ENCODE peak calls at places on chromosome 4, in nine cellular contexts. E is heart left ventricle, U is astrocyte of the cerebellum, X is mesothelial cell of epicardium, T is glutamatergic neuron, A is WTC11, F is OCI-LY7, O is MM.1S, J is lower leg skin. C is an unnamed sample.

GRCh38 chr4:4875147-4875546 is 15.7 kb downstream of the MSX1 start:
- DNase-seq in A (no peak), O (no peak), T (no peak), J (peak; percentile 80), E (no peak), U (no peak), X (no peak), F (no peak), C (no peak)

GRCh38 chr4:10344824-10345223 is 112.4 kb downstream of the ZNF518B start:
- DNase-seq in F (no peak), O (no peak), U (no peak), J (no peak), A (no peak), E (no peak), T (no peak), X (no peak), C (no peak)

GRCh38 chr4:15414601-15415091 is 13.2 kb upstream of the C1QTNF7 start:
- DNase-seq in O (no peak), E (no peak), F (no peak), X (no peak), T (no peak), U (no peak), J (no peak), A (no peak), C (no peak)

GRCh38 chr4:41148292-41148691 is 66.0 kb downstream of the APBB2 start:
- DNase-seq in A (no peak), F (no peak), E (no peak), J (no peak), X (no peak), U (no peak), O (no peak), T (no peak), C (no peak)

GRCh38 chr4:107906458-107907100 is 24.8 kb upstream of the CYP2U1 start:
- DNase-seq in E (no peak), O (no peak), X (no peak), U (no peak), T (no peak), J (no peak), A (no peak), F (no peak), C (no peak)

GRCh38 chr4:124061413-124061812 is 651.1 kb downstream of the ANKRD50 start:
- DNase-seq in E (no peak), T (no peak), X (no peak), F (no peak), J (no peak), A (no peak), O (no peak), U (peak; percentile 94), C (no peak)

GRCh38 chr4:108492816-108493595 is 127.4 kb upstream of the RPL34 start:
- DNase-seq in E (no peak), T (peak; percentile 25), J (no peak), F (peak; percentile 39), X (no peak), U (no peak), A (peak; percentile 81), O (peak; percentile 73), C (no peak)

GRCh38 chr4:152975615-152976465 is 39.7 kb downstream of the FHDC1 start:
- DNase-seq in X (no peak), T (no peak), J (peak; percentile 78), E (no peak), F (no peak), A (no peak), U (no peak), O (no peak), C (no peak)

GRCh38 chr4:123603165-123603564 is 206.6 kb downstream of the SPRY1 start:
- DNase-seq in T (no peak), A (no peak), U (no peak), J (no peak), F (no peak), E (no peak), O (no peak), X (no peak), C (no peak)

GRCh38 chr4:43757147-43757546 is 691.5 kb downstream of the KCTD8 start:
- DNase-seq in A (no peak), O (no peak), F (no peak), U (no peak), X (no peak), T (no peak), E (no peak), J (no peak), C (no peak)

GRCh38 chr4:170071196-170071595 is 18.6 kb downstream of the AADAT start:
- DNase-seq in X (no peak), T (no peak), A (no peak), J (no peak), U (no peak), F (no peak), E (no peak), O (no peak), C (no peak)

GRCh38 chr4:41438564-41438963 is 99.4 kb upstream of the LIMCH1 start:
- DNase-seq in X (no peak), U (no peak), A (no peak), J (no peak), O (no peak), T (no peak), F (no peak), E (no peak), C (no peak)

DNA sequence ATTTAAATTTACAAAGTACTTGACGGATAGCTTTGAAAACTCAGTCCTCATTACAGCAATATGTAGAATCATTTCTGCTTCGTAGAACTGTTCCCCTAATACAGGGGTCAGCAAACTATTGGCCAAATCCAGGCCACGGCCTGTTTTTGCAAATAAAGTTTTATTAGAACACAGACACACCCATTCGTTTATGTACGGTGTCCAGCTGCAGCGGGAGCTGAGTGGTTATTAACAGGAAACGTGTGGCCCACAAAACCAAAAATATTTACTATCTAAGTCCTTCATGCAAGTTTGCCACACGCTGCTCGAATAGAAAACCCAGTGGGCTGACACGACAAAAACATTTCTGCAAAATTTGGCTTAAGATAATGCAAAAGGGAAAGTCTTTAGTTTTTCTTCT is 146.5 kb downstream of the AFAP1 start:
- DNase-seq in E (no peak), U (no peak), A (no peak), F (no peak), X (no peak), O (peak; percentile 67), T (no peak), J (no peak), C (no peak)
- TF ChIP-seq CTCF in E (no peak), U (no peak), A (no peak), F (no peak), X (no peak), O (no peak), T (no peak), J (no peak), C (no peak)

DNA sequence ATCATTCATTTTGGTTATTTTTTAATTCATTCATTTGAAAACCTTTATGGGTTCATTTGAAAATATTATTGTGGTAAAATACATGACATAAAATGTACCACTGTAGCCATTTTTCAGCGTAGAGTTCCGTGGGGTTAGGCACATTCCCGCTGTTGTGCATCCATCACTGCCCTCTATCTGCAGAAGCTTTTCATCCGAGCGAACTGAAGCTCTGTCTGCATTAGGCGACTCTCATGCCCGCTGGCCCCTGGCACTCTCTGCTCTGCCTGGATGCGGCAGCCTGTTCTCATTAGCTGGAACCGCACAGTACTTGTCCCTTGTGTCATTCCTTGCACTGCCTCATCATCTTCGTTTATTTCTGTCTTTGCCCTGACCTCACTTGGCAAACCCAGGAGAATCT is 17.5 kb downstream of the CFAP99 start:
- DNase-seq in O (no peak), E (no peak), X (no peak), A (no peak), J (no peak), U (no peak), T (no peak), F (no peak), C (no peak)
- TF ChIP-seq CTCF in O (no peak), E (no peak), X (no peak), A (no peak), J (no peak), U (peak; percentile 42), T (no peak), F (peak; percentile 13), C (no peak)

GRCh38 chr4:25378130-25378743 is 1.2 kb downstream of the ANAPC4 start:
- DNase-seq in O (peak; percentile 13), J (no peak), F (peak; percentile 19), U (no peak), X (no peak), T (no peak), E (no peak), A (no peak), C (no peak)

GRCh38 chr4:25377572-25377882 is 464 bp downstream of the ANAPC4 start:
- DNase-seq in U (no peak), A (no peak), J (no peak), F (no peak), O (peak; percentile 26), T (no peak), E (no peak), X (no peak), C (peak; percentile 18)

GRCh38 chr4:25379591-25379990 is 2.5 kb downstream of the ANAPC4 start:
- DNase-seq in J (no peak), E (no peak), O (no peak), U (no peak), F (no peak), A (no peak), X (no peak), T (no peak), C (no peak)

DNA sequence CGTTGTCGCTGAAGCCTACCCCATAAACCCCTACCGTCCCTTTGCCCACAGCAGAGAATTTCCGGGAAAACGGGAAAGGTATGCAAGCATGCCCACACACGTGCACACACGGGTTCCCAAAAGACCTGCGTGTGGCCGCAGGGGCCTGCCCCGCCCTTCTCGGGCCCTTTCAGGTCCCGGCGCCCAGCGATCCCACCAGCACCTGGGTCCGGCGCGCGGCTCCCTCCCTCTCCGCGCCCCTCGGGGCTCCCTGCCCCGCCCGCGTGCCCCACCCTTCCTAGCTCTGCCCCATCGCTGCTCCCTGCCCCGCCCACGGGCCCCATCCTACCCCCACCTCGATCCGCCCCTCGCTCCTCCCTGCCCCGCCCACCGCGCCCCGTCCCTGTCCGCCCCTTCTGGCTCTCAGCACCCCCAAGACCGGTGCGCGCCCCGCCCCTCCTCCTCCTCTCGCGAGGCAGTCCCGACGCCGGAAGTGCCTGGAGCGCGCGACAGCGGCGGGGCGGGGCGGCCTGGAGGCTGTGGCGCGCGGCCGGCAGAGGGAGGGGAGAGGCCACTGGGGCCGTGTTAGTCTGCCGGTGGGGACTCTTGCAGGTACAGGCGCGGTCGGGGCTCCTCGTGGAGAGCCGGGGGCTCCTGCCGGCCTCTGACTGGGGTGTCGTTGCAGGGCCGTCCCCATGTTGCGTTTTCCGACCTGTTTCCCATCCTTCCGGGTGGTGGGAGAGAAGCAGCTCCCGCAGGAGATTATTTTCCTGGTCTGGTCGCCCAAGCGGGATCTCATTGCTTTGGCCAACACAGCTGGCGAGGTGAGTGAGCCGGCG is at the start of gene ANAPC4:
- DNase-seq in X (peak; percentile 86), T (peak; percentile 95), U (peak; percentile 75), F (peak; percentile 96), A (peak; percentile 99), E (peak; percentile 98), O (peak; percentile 96), J (peak; percentile 98), C (peak; percentile 99)
- TF ChIP-seq CTCF in X (no peak), T (no peak), U (peak; percentile 7), F (no peak), A (no peak), E (no peak), O (no peak), J (no peak), C (no peak)

DNA sequence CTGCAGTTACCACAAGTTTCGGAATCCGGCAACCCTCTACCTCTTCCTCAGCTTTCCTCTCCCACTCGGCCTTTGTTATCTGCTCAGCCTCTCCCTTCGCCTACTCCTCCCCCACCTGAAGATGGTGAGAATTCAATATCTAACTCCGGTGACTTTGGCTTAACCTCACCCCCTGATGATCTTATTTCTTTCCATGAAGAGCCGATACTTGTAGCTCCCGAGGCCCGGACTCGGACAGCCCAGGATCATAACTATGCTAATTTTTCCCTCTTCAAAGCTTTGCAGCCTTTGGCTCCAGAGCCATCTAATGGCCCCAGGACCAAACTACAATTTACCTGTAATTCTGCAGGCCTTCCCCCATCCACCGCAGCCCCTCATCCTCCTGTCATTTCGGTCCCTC is 32.0 kb upstream of the MGST2 start:
- DNase-seq in F (no peak), O (no peak), E (no peak), T (peak; percentile 22), X (no peak), A (peak; percentile 48), J (no peak), U (no peak), C (no peak)
- TF ChIP-seq CTCF in F (peak; percentile 53), O (peak; percentile 13), E (peak; percentile 45), T (peak; percentile 24), X (no peak), A (peak; percentile 22), J (no peak), U (peak; percentile 67), C (no peak)